ENCODE peak calls at places on chromosomes 6 and 20, in seven cellular contexts. One of them, this sample, is unnamed.

GRCh38 chr20:23652371-23652770 is 14.6 kb upstream of the CST3 start:
- DNase-seq in MCF 10A: no peak
- DNase-seq in cardiac muscle cell: no peak
- DNase-seq in activated naive CD8-positive, alpha-beta T cell treated with anti-CD3 and anti-CD28 coated beads, Interleukin-2, amount 50 U/mL, for 16 hours: no peak
- DNase-seq in SW480: peak; percentile 44
- DNase-seq in fibroblast of lung: no peak
- DNase-seq in EH: peak; percentile 32
- DNase-seq in this sample: no peak

GRCh38 chr6:35079311-35080000 is 61.7 kb downstream of the TCP11 start:
- DNase-seq in EH: no peak
- DNase-seq in fibroblast of lung: no peak
- DNase-seq in activated naive CD8-positive, alpha-beta T cell treated with anti-CD3 and anti-CD28 coated beads, Interleukin-2, amount 50 U/mL, for 16 hours: no peak
- DNase-seq in MCF 10A: no peak
- DNase-seq in cardiac muscle cell: no peak
- DNase-seq in SW480: no peak
- DNase-seq in this sample: no peak

GRCh38 chr20:51482836-51483235 is 59.7 kb downstream of the NFATC2 start:
- DNase-seq in EH: no peak
- DNase-seq in SW480: no peak
- DNase-seq in activated naive CD8-positive, alpha-beta T cell treated with anti-CD3 and anti-CD28 coated beads, Interleukin-2, amount 50 U/mL, for 16 hours: no peak
- DNase-seq in cardiac muscle cell: no peak
- DNase-seq in MCF 10A: no peak
- DNase-seq in fibroblast of lung: no peak
- DNase-seq in this sample: no peak

GRCh38 chr6:33082702-33083101 is 6.9 kb downstream of the HLA-DPB1 start:
- DNase-seq in fibroblast of lung: peak; percentile 10
- DNase-seq in SW480: peak; percentile 23
- DNase-seq in EH: peak; percentile 17
- DNase-seq in cardiac muscle cell: peak; percentile 71
- DNase-seq in activated naive CD8-positive, alpha-beta T cell treated with anti-CD3 and anti-CD28 coated beads, Interleukin-2, amount 50 U/mL, for 16 hours: no peak
- DNase-seq in MCF 10A: peak; percentile 47
- DNase-seq in this sample: peak; percentile 2

GRCh38 chr6:166655251-166655650 is 28.2 kb upstream of the RPS6KA2 start:
- DNase-seq in fibroblast of lung: no peak
- DNase-seq in MCF 10A: no peak
- DNase-seq in SW480: no peak
- DNase-seq in activated naive CD8-positive, alpha-beta T cell treated with anti-CD3 and anti-CD28 coated beads, Interleukin-2, amount 50 U/mL, for 16 hours: no peak
- DNase-seq in EH: no peak
- DNase-seq in cardiac muscle cell: no peak
- DNase-seq in this sample: no peak

GRCh38 chr6:41659935-41660334 is 21.7 kb downstream of the MDFI start:
- DNase-seq in MCF 10A: no peak
- DNase-seq in activated naive CD8-positive, alpha-beta T cell treated with anti-CD3 and anti-CD28 coated beads, Interleukin-2, amount 50 U/mL, for 16 hours: no peak
- DNase-seq in fibroblast of lung: no peak
- DNase-seq in cardiac muscle cell: no peak
- DNase-seq in SW480: no peak
- DNase-seq in EH: no peak
- DNase-seq in this sample: no peak

GRCh38 chr6:113672691-113673149 is 184.4 kb upstream of the MARCKS start:
- DNase-seq in activated naive CD8-positive, alpha-beta T cell treated with anti-CD3 and anti-CD28 coated beads, Interleukin-2, amount 50 U/mL, for 16 hours: no peak
- DNase-seq in MCF 10A: no peak
- DNase-seq in fibroblast of lung: peak; percentile 77
- DNase-seq in cardiac muscle cell: peak; percentile 75
- DNase-seq in SW480: no peak
- DNase-seq in EH: peak; percentile 66
- DNase-seq in this sample: no peak

GRCh38 chr20:57190536-57191265 is 75.7 kb downstream of the BMP7 start:
- DNase-seq in MCF 10A: peak; percentile 63
- DNase-seq in SW480: no peak
- DNase-seq in activated naive CD8-positive, alpha-beta T cell treated with anti-CD3 and anti-CD28 coated beads, Interleukin-2, amount 50 U/mL, for 16 hours: no peak
- DNase-seq in fibroblast of lung: peak; percentile 43
- DNase-seq in cardiac muscle cell: no peak
- DNase-seq in EH: peak; percentile 24
- DNase-seq in this sample: no peak

GRCh38 chr6:69019832-69020231 is 384.8 kb downstream of the ADGRB3 start:
- DNase-seq in SW480: no peak
- DNase-seq in fibroblast of lung: peak; percentile 66
- DNase-seq in cardiac muscle cell: peak; percentile 22
- DNase-seq in MCF 10A: no peak
- DNase-seq in EH: peak; percentile 62
- DNase-seq in activated naive CD8-positive, alpha-beta T cell treated with anti-CD3 and anti-CD28 coated beads, Interleukin-2, amount 50 U/mL, for 16 hours: no peak
- DNase-seq in this sample: no peak

GRCh38 chr6:168583126-168583525 is 142.1 kb downstream of the SMOC2 start:
- DNase-seq in fibroblast of lung: no peak
- DNase-seq in SW480: no peak
- DNase-seq in EH: no peak
- DNase-seq in cardiac muscle cell: no peak
- DNase-seq in MCF 10A: no peak
- DNase-seq in activated naive CD8-positive, alpha-beta T cell treated with anti-CD3 and anti-CD28 coated beads, Interleukin-2, amount 50 U/mL, for 16 hours: no peak
- DNase-seq in this sample: no peak

GRCh38 chr6:143223895-143224294 is 163.2 kb downstream of the AIG1 start:
- DNase-seq in activated naive CD8-positive, alpha-beta T cell treated with anti-CD3 and anti-CD28 coated beads, Interleukin-2, amount 50 U/mL, for 16 hours: no peak
- DNase-seq in fibroblast of lung: no peak
- DNase-seq in EH: no peak
- DNase-seq in SW480: peak; percentile 49
- DNase-seq in cardiac muscle cell: peak; percentile 59
- DNase-seq in MCF 10A: no peak
- DNase-seq in this sample: no peak

GRCh38 chr20:51019598-51020592 is 3.0 kb downstream of the KCNG1 start:
- DNase-seq in EH: no peak
- DNase-seq in activated naive CD8-positive, alpha-beta T cell treated with anti-CD3 and anti-CD28 coated beads, Interleukin-2, amount 50 U/mL, for 16 hours: no peak
- DNase-seq in MCF 10A: no peak
- DNase-seq in fibroblast of lung: no peak
- DNase-seq in SW480: no peak
- DNase-seq in cardiac muscle cell: no peak
- DNase-seq in this sample: peak; percentile 41

GRCh38 chr20:37417857-37418501 is 72.0 kb downstream of the SRC start:
- DNase-seq in MCF 10A: no peak
- DNase-seq in fibroblast of lung: peak; percentile 54
- DNase-seq in activated naive CD8-positive, alpha-beta T cell treated with anti-CD3 and anti-CD28 coated beads, Interleukin-2, amount 50 U/mL, for 16 hours: no peak
- DNase-seq in cardiac muscle cell: peak; percentile 28
- DNase-seq in SW480: no peak
- DNase-seq in EH: peak; percentile 31
- DNase-seq in this sample: no peak